ENCODE peak calls at places on chromosomes 4 and X, in eight cellular contexts. M, R, L, I, N, J, H and E are unnamed samples. For H3K36me3, the result is how much of the 10 kb centered on the place peaks cover.

GRCh38 chrX:9515973-9516538 is 51.2 kb downstream of the TBL1X start:
- DNase-seq in H (no peak), N (no peak), L (no peak), M (no peak), R (no peak), J (no peak), I (no peak), E (no peak)

GRCh38 chrX:40383360-40383759 is 197.4 kb upstream of the ATP6AP2 start:
- DNase-seq in M (no peak), J (no peak), L (no peak), N (no peak), R (no peak), H (no peak), I (no peak), E (no peak)

GRCh38 chr4:7364979-7365378 is 69.8 kb downstream of the PSAPL1 start:
- DNase-seq in M (no peak), N (no peak), I (no peak), L (peak), H (no peak), R (peak), J (no peak), E (no peak)

GRCh38 chrX:44400588-44400987 is 57.1 kb upstream of the EFHC2 start:
- DNase-seq in R (no peak), J (no peak), M (no peak), L (no peak), H (peak), N (peak), I (no peak), E (no peak)

GRCh38 chr4:119525771-119526712 is 102.6 kb downstream of the PDE5A start:
- DNase-seq in I (no peak), R (no peak), M (no peak), L (no peak), H (peak), J (no peak), N (no peak), E (no peak)

GRCh38 chrX:133538148-133538547 is 122.9 kb upstream of the GPC4 start:
- DNase-seq in H (no peak), R (no peak), N (no peak), I (no peak), M (peak), J (no peak), L (no peak), E (no peak)

GRCh38 chr4:85970535-85970934 is 389.3 kb downstream of the MAPK10 start:
- DNase-seq in H (no peak), M (no peak), R (no peak), I (no peak), L (no peak), J (no peak), N (no peak), E (no peak)

GRCh38 chrX:151871244-151871643 is 41.4 kb upstream of the MAGEA4 start:
- DNase-seq in I (no peak), M (no peak), R (no peak), N (peak), J (no peak), H (no peak), L (no peak), E (no peak)

GRCh38 chrX:109733658-109734022 is 583 bp upstream of the ACSL4 start:
- DNase-seq in L (no peak), R (no peak), N (no peak), M (no peak), I (no peak), J (no peak), H (no peak), E (no peak)

GRCh38 chr4:113509851-113510250 is 251.7 kb downstream of the CAMK2D start:
- DNase-seq in N (no peak), J (no peak), H (no peak), I (no peak), M (no peak), L (no peak), R (no peak), E (no peak)

GRCh38 chr4:107561481-107561880 is 158.6 kb downstream of the PAPSS1 start:
- DNase-seq in H (no peak), J (no peak), I (no peak), R (no peak), M (no peak), N (peak), L (no peak), E (no peak)

GRCh38 chr4:45477311-45477733 is 646.5 kb downstream of the GABRG1 start:
- DNase-seq in M (no peak), H (no peak), J (no peak), L (no peak), I (no peak), N (no peak), R (no peak), E (no peak)

GRCh38 chr4:37717575-37717974 is 31.4 kb upstream of the RELL1 start:
- DNase-seq in M (no peak), N (peak), R (no peak), J (no peak), L (no peak), I (no peak), H (no peak), E (no peak)

GRCh38 chr4:6092131-6092530 is 73.9 kb upstream of the C4orf50 start:
- DNase-seq in M (no peak), I (no peak), L (no peak), N (no peak), J (no peak), R (no peak), H (no peak), E (no peak)

GRCh38 chr4:87506974-87507701 is 22.0 kb downstream of the SPARCL1 start:
- DNase-seq in M (no peak), J (no peak), H (peak), N (peak), L (no peak), I (no peak), R (no peak), E (no peak)

GRCh38 chrX:16953606-16954211 is 7.3 kb downstream of the REPS2 start:
- DNase-seq in M (no peak), I (no peak), N (no peak), L (no peak), H (peak), J (no peak), R (no peak), E (no peak)

GRCh38 chrX:19440713-19441112 is 74.6 kb downstream of the MAP3K15 start:
- DNase-seq in I (no peak), N (peak), H (no peak), J (no peak), L (no peak), R (no peak), M (no peak), E (no peak)

GRCh38 chr4:7815981-7816380 is 123.7 kb downstream of the AFAP1 start:
- DNase-seq in L (no peak), M (no peak), N (no peak), H (no peak), I (no peak), J (no peak), R (no peak), E (no peak)

GRCh38 chr4:54006755-54007154 is 57.6 kb downstream of the CHIC2 start:
- DNase-seq in L (no peak), M (no peak), I (no peak), R (no peak), N (no peak), H (no peak), J (no peak), E (no peak)

GRCh38 chr4:40940317-40940720 is 190.6 kb downstream of the NSUN7 start:
- DNase-seq in N (no peak), I (no peak), J (no peak), M (peak), R (no peak), L (no peak), H (no peak), E (peak)

GRCh38 chrX:133414399-133415275 is 652 bp downstream of the GPC4 start:
- DNase-seq in L (peak), J (no peak), R (no peak), I (no peak), M (no peak), N (no peak), H (peak), E (peak)

GRCh38 chr4:164989464-164989863 is 12.0 kb upstream of the TRIM61 start:
- DNase-seq in R (no peak), N (no peak), I (no peak), H (no peak), M (no peak), L (no peak), J (no peak), E (no peak)

GRCh38 chrX:41043950-41044349 is 41.3 kb upstream of the USP9X start:
- DNase-seq in N (peak), I (no peak), L (no peak), M (no peak), H (peak), J (no peak), R (no peak), E (no peak)

GRCh38 chrX:57772637-57773036 is 92.6 kb upstream of the NLRP2B start:
- DNase-seq in N (no peak), H (no peak), I (no peak), L (no peak), J (no peak), R (no peak), M (no peak), E (no peak)

GRCh38 chr4:156672924-156673323 is 298.7 kb downstream of the PDGFC start:
- DNase-seq in L (no peak), H (no peak), R (no peak), J (no peak), N (no peak), M (no peak), I (no peak), E (no peak)
- H3K27ac ChIP-seq in L (no peak), H (no peak), R (no peak), J (no peak), N (no peak), M (no peak), I (no peak), E (no peak)

DNA sequence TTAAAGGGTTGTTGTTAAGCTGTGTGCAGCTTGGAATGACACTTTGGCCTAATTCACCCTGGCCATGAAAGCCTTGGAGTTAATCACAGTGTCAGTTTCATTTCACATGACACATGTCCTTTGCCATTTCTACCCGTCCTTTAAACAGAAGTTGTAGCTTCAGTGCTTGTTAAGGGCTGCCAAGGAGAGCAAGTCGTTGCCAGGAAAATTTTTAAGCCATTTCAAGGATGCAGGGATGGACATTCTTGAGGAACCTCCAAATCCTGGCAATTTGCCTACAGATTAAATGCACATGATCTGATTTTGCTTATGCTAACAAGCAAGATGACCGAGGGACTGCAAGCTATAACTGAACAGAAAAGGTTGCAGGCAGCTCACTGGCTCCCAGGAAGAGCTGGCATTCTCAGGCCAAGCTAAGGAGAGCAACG is 40.5 kb downstream of the SETD7 start:
- DNase-seq in I (no peak), N (no peak), M (peak), L (no peak), R (no peak), H (no peak), J (no peak), E (no peak)
- H3K36me3 ChIP-seq in I (under half), N (half or more), M (under half), L (half or more), R (under half), H (under half), J (under half), E (under half)

GRCh38 chrX:118355225-118355920 is 9.5 kb downstream of the WDR44 start:
- DNase-seq in L (no peak), N (no peak), M (no peak), J (no peak), I (no peak), H (no peak), R (no peak), E (no peak)
- H3K27ac ChIP-seq in L (no peak), N (no peak), M (no peak), J (no peak), I (no peak), H (peak), R (no peak), E (no peak)

GRCh38 chrX:3648084-3648483 is 65.4 kb downstream of the PRKX start:
- DNase-seq in H (no peak), J (no peak), N (no peak), L (no peak), M (no peak), I (no peak), R (no peak), E (no peak)

GRCh38 chrX:3651272-3651671 is 62.2 kb downstream of the PRKX start:
- DNase-seq in L (no peak), H (peak), M (no peak), I (peak), N (peak), J (no peak), R (no peak), E (no peak)

GRCh38 chrX:3655181-3655580 is 58.3 kb downstream of the PRKX start:
- DNase-seq in M (no peak), H (no peak), N (no peak), J (no peak), L (no peak), R (no peak), I (no peak), E (no peak)

DNA sequence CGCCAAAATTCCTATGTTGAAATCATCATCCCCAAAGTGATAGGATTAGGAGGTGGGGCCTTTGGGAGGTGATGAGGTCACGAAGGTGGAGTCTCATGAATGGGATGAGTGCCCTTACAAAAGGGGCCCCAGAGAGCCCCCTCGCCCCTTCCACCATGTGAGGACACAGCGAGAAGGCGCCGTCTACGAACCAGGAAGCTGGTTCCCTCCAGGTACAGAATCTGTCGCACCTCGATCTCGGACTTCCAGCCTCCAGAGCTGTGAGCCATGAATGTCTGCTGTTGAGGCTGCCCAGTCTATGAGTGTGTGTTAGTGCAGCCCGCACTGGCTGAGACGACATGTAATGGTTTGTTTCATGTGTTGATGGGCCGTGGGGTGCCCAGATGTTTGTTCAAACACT is 60.3 kb downstream of the PRKX start:
- DNase-seq in I (no peak), J (no peak), H (no peak), L (no peak), R (no peak), N (no peak), M (no peak), E (no peak)
- H3K36me3 ChIP-seq in I (under half), J (under half), H (under half), L (under half), R (under half), N (under half), M (under half), E (under half)

GRCh38 chrX:116357317-116357716 is 79.1 kb upstream of the SLC6A14 start:
- DNase-seq in H (no peak), L (no peak), N (no peak), M (no peak), R (no peak), J (no peak), I (no peak), E (no peak)
- H3K27ac ChIP-seq in H (no peak), L (no peak), N (no peak), M (no peak), R (no peak), J (no peak), I (no peak), E (no peak)

DNA sequence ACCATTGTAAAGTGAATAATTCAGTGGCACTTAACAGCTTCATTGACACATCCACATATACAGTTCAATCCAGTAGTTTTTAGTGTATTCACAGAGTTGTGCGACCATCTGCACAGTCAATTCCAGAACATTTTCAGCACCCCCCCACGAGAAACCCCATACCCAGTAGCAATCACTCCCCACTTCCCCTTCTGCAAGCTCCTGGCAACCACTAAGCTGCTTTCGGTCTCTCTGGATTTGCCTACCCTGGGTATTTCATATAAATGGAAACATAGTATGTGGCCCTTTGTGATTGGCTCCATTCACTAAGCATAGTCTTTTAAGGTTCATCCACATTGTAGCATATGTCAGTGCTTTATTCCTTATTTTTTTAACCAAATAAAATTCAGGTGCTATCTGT is 10.0 kb downstream of the MSL3 start:
- DNase-seq in J (no peak), H (no peak), L (no peak), N (no peak), M (no peak), I (no peak), R (no peak), E (no peak)
- H3K36me3 ChIP-seq in J (under half), H (under half), L (under half), N (under half), M (under half), I (under half), R (under half), E (under half)

GRCh38 chr4:159384017-159384416 is 281.1 kb downstream of the RAPGEF2 start:
- DNase-seq in H (no peak), M (no peak), I (no peak), J (no peak), L (no peak), N (no peak), R (no peak), E (no peak)
- H3K27ac ChIP-seq in H (no peak), M (no peak), I (no peak), J (no peak), L (no peak), N (no peak), R (no peak), E (no peak)

GRCh38 chrX:154367474-154368308 is 6.7 kb downstream of the FLNA start:
- DNase-seq in I (no peak), J (no peak), R (no peak), L (no peak), M (no peak), N (no peak), H (no peak), E (no peak)

GRCh38 chrX:154365997-154366665 is 8.3 kb downstream of the FLNA start:
- DNase-seq in L (no peak), J (no peak), M (no peak), H (no peak), I (no peak), R (no peak), N (no peak), E (no peak)

GRCh38 chrX:154363706-154364439 is 10.6 kb downstream of the FLNA start:
- DNase-seq in M (no peak), L (no peak), I (no peak), H (peak), R (no peak), J (no peak), N (no peak), E (no peak)

GRCh38 chrX:154366666-154367055 is 7.8 kb downstream of the FLNA start:
- DNase-seq in N (no peak), J (no peak), L (no peak), M (no peak), R (no peak), H (no peak), I (no peak), E (no peak)

GRCh38 chrX:154365052-154365600 is 9.3 kb downstream of the FLNA start:
- DNase-seq in N (no peak), I (no peak), L (no peak), R (no peak), M (no peak), H (no peak), J (no peak), E (no peak)
- H3K36me3 ChIP-seq in N (half or more), I (half or more), L (half or more), R (half or more), M (under half), H (half or more), J (under half), E (under half)

GRCh38 chrX:154059231-154059630 is 38.3 kb downstream of the MECP2 start:
- DNase-seq in R (no peak), M (no peak), N (no peak), I (no peak), L (no peak), H (no peak), J (no peak), E (no peak)
- H3K27ac ChIP-seq in R (no peak), M (peak), N (no peak), I (peak), L (no peak), H (no peak), J (no peak), E (no peak)

DNA sequence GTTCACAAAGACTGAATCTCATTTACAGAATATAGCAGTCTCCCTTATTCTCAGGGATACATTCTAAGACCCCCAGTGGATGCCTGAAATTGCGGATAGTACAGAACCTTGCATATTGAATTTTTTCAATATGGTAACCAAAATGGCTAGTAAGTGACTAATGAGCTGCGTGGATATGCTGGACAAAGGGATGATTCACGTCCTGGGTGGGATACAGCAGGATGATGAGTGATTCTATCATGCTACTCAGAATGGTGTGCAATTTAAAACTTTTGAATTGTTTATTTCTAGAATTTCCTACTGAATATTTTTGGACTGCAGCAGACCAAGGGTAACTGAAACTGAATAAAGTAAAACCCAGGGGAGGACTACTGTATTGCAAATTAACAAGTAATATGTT is 66.7 kb downstream of the STAG2 start:
- DNase-seq in I (no peak), M (no peak), L (no peak), H (peak), N (peak), J (no peak), R (no peak), E (no peak)
- H3K36me3 ChIP-seq in I (under half), M (under half), L (under half), H (under half), N (under half), J (under half), R (under half), E (under half)